ENCODE peak calls at places on chromosomes 1 and 21, in five cellular contexts. N, O, S, W and T are unnamed samples.

GRCh38 chr1:204945565-204945977 is 74.9 kb downstream of the NFASC start:
- DNase-seq in O (no peak), S (no peak), W (no peak), N (no peak), T (no peak)

GRCh38 chr21:36155603-36156338 is 853 bp upstream of the DOP1B start:
- DNase-seq in W (no peak), O (peak; percentile 11), S (no peak), N (no peak), T (no peak)

GRCh38 chr1:18373882-18374493 is 106.7 kb upstream of the KLHDC7A start:
- DNase-seq in O (peak; percentile 42), N (no peak), W (no peak), S (no peak), T (no peak)

GRCh38 chr1:181604482-181604881 is 121.2 kb downstream of the CACNA1E start:
- DNase-seq in O (no peak), W (no peak), S (no peak), N (no peak), T (no peak)

GRCh38 chr1:1760345-1760650 is 18.0 kb downstream of the NADK start:
- DNase-seq in N (no peak), O (no peak), S (no peak), W (no peak), T (no peak)

GRCh38 chr1:34131396-34132160 is 33.5 kb downstream of the CSMD2 start:
- DNase-seq in S (no peak), N (no peak), W (no peak), O (no peak), T (no peak)

GRCh38 chr21:45318556-45319341 is 31.1 kb upstream of the POFUT2 start:
- DNase-seq in N (no peak), S (peak; percentile 94), W (no peak), O (no peak), T (no peak)

GRCh38 chr1:74222701-74223100 is 12.5 kb upstream of the TNNI3K start:
- DNase-seq in N (no peak), S (no peak), O (no peak), W (no peak), T (no peak)

GRCh38 chr1:41578712-41579335 is 94.3 kb upstream of the EDN2 start:
- DNase-seq in S (no peak), O (no peak), N (no peak), W (no peak), T (no peak)

GRCh38 chr1:173603056-173603591 is at the start of gene SLC9C2:
- DNase-seq in N (peak; percentile 28), O (no peak), S (peak; percentile 49), W (peak; percentile 4), T (no peak)

GRCh38 chr1:38932496-38933014 is 9.1 kb downstream of the RHBDL2 start:
- DNase-seq in W (no peak), O (no peak), N (no peak), S (no peak), T (no peak)

GRCh38 chr1:111789666-111790316 is 34.1 kb downstream of the DDX20 start:
- DNase-seq in S (no peak), O (no peak), W (no peak), N (peak; percentile 44), T (no peak)

GRCh38 chr1:223223091-223223995 is 80.3 kb upstream of the TLR5 start:
- DNase-seq in S (no peak), W (no peak), O (no peak), N (no peak), T (no peak)

GRCh38 chr1:185654199-185654951 is 79.8 kb upstream of the HMCN1 start:
- DNase-seq in S (no peak), O (no peak), N (no peak), W (peak; percentile 67), T (no peak)

GRCh38 chr1:6030547-6031261 is 15.0 kb upstream of the KCNAB2 start:
- DNase-seq in N (no peak), O (peak; percentile 26), W (no peak), S (no peak), T (no peak)

GRCh38 chr1:13899856-13900255 is 199.9 kb downstream of the PRDM2 start:
- DNase-seq in W (no peak), O (no peak), N (no peak), S (no peak), T (no peak)

GRCh38 chr21:45127937-45128336 is 53.6 kb downstream of the ADARB1 start:
- DNase-seq in N (no peak), S (no peak), O (no peak), W (no peak), T (no peak)

GRCh38 chr1:243264718-243265117 is 8.9 kb downstream of the SDCCAG8 start:
- DNase-seq in O (peak; percentile 38), W (no peak), N (peak; percentile 98), S (no peak), T (no peak)

GRCh38 chr1:27116210-27116609 is 38.7 kb downstream of the SLC9A1 start:
- DNase-seq in W (no peak), O (no peak), N (peak; percentile 42), S (no peak), T (no peak)

GRCh38 chr1:9597361-9598315 is 8.9 kb downstream of the TMEM201 start:
- DNase-seq in W (no peak), S (no peak), N (no peak), O (no peak), T (no peak)

GRCh38 chr1:91622586-91622985 is 121.9 kb downstream of the CDC7 start:
- DNase-seq in O (no peak), W (no peak), N (no peak), S (peak; percentile 67), T (no peak)

GRCh38 chr21:44697811-44698734 is 1.1 kb downstream of the KRTAP10-12 start:
- DNase-seq in W (no peak), O (no peak), N (no peak), S (no peak), T (no peak)

GRCh38 chr1:247357062-247357780 is 25.6 kb upstream of the ZNF496 start:
- DNase-seq in W (no peak), O (no peak), S (peak; percentile 43), N (no peak), T (no peak)

GRCh38 chr1:214537219-214537618 is 14.2 kb downstream of the PTPN14 start:
- DNase-seq in N (no peak), W (no peak), S (no peak), O (no peak), T (no peak)

GRCh38 chr1:11527541-11528452 is 48.8 kb downstream of the DISP3 start:
- DNase-seq in W (no peak), S (no peak), O (no peak), N (no peak), T (no peak)

GRCh38 chr1:80893140-80893539 is 907.6 kb upstream of the ADGRL2 start:
- DNase-seq in N (no peak), W (no peak), O (no peak), S (no peak), T (no peak)

GRCh38 chr1:91707114-91707889 is 178.6 kb downstream of the TGFBR3 start:
- DNase-seq in W (no peak), O (no peak), S (peak; percentile 61), N (no peak), T (no peak)

GRCh38 chr1:56799605-56800398 is 19.4 kb downstream of the FYB2 start:
- DNase-seq in O (no peak), W (peak; percentile 48), S (no peak), N (no peak), T (no peak)

GRCh38 chr21:45126983-45127382 is 52.6 kb downstream of the ADARB1 start:
- DNase-seq in N (no peak), W (no peak), O (no peak), S (no peak), T (no peak)

GRCh38 chr1:113905435-113905861 is 322 bp downstream of the DCLRE1B start:
- DNase-seq in S (no peak), W (no peak), N (no peak), O (peak; percentile 50), T (no peak)